ENCODE peak calls at places on chromosomes 12 and 14, in seven cellular contexts. One of them, this sample, is unnamed.
A peak's percentile ranks its signal among the peaks of the same experiment; 100 is the strongest.

GRCh38 chr12:49784756-49785409 is 43.3 kb downstream of the NCKAP5L start:
- DNase-seq in IMR-90: peak; percentile 67
- DNase-seq in stomach: no peak
- DNase-seq in K562: no peak
- DNase-seq in vagina: no peak
- DNase-seq in heart left ventricle: no peak
- DNase-seq in upper lobe of left lung: no peak
- DNase-seq in this sample: no peak

GRCh38 chr12:11787921-11788849 is 138.7 kb downstream of the ETV6 start:
- DNase-seq in IMR-90: no peak
- DNase-seq in stomach: no peak
- DNase-seq in K562: no peak
- DNase-seq in vagina: no peak
- DNase-seq in heart left ventricle: no peak
- DNase-seq in upper lobe of left lung: no peak
- DNase-seq in this sample: no peak

GRCh38 chr12:15851919-15852318 is 30.3 kb upstream of the STRAP start:
- DNase-seq in IMR-90: no peak
- DNase-seq in stomach: no peak
- DNase-seq in K562: no peak
- DNase-seq in vagina: no peak
- DNase-seq in heart left ventricle: no peak
- DNase-seq in upper lobe of left lung: no peak
- DNase-seq in this sample: no peak

GRCh38 chr14:34424488-34424887 is 37.6 kb downstream of the SPTSSA start:
- DNase-seq in IMR-90: no peak
- DNase-seq in stomach: no peak
- DNase-seq in K562: no peak
- DNase-seq in vagina: no peak
- DNase-seq in heart left ventricle: no peak
- DNase-seq in upper lobe of left lung: no peak
- DNase-seq in this sample: no peak

GRCh38 chr14:63852271-63852816 is 460 bp upstream of the SYNE2 start:
- DNase-seq in IMR-90: peak; percentile 20
- DNase-seq in stomach: no peak
- DNase-seq in K562: no peak
- DNase-seq in vagina: no peak
- DNase-seq in heart left ventricle: no peak
- DNase-seq in upper lobe of left lung: peak; percentile 30
- DNase-seq in this sample: no peak

GRCh38 chr14:95323917-95324316 is 4.2 kb upstream of the CLMN start:
- DNase-seq in IMR-90: no peak
- DNase-seq in stomach: no peak
- DNase-seq in K562: no peak
- DNase-seq in vagina: no peak
- DNase-seq in heart left ventricle: no peak
- DNase-seq in upper lobe of left lung: no peak
- DNase-seq in this sample: no peak

GRCh38 chr14:104602933-104603325 is 1.6 kb downstream of the TMEM179 start:
- DNase-seq in IMR-90: no peak
- DNase-seq in stomach: no peak
- DNase-seq in K562: no peak
- DNase-seq in vagina: no peak
- DNase-seq in heart left ventricle: no peak
- DNase-seq in upper lobe of left lung: no peak
- DNase-seq in this sample: no peak

GRCh38 chr14:29741909-29742401 is 185.7 kb downstream of the PRKD1 start:
- DNase-seq in IMR-90: peak; percentile 57
- DNase-seq in stomach: no peak
- DNase-seq in K562: no peak
- DNase-seq in vagina: no peak
- DNase-seq in heart left ventricle: peak; percentile 30
- DNase-seq in upper lobe of left lung: no peak
- DNase-seq in this sample: peak; percentile 44

GRCh38 chr14:81594012-81594411 is 60.4 kb upstream of the SEL1L start:
- DNase-seq in IMR-90: no peak
- DNase-seq in stomach: no peak
- DNase-seq in K562: no peak
- DNase-seq in vagina: no peak
- DNase-seq in heart left ventricle: peak; percentile 33
- DNase-seq in upper lobe of left lung: no peak
- DNase-seq in this sample: peak; percentile 43

GRCh38 chr12:18281941-18282340 is 20.6 kb downstream of the PIK3C2G start:
- DNase-seq in IMR-90: no peak
- DNase-seq in stomach: no peak
- DNase-seq in K562: no peak
- DNase-seq in vagina: no peak
- DNase-seq in heart left ventricle: no peak
- DNase-seq in upper lobe of left lung: no peak
- DNase-seq in this sample: no peak

GRCh38 chr14:38255673-38256357 is at the start of gene CLEC14A:
- DNase-seq in IMR-90: no peak
- DNase-seq in stomach: no peak
- DNase-seq in K562: no peak
- DNase-seq in vagina: no peak
- DNase-seq in heart left ventricle: peak; percentile 82
- DNase-seq in upper lobe of left lung: no peak
- DNase-seq in this sample: peak; percentile 29

GRCh38 chr14:38257500-38257899 is 1.6 kb upstream of the CLEC14A start:
- DNase-seq in IMR-90: peak; percentile 45
- DNase-seq in stomach: no peak
- DNase-seq in K562: no peak
- DNase-seq in vagina: no peak
- DNase-seq in heart left ventricle: no peak
- DNase-seq in upper lobe of left lung: no peak
- DNase-seq in this sample: no peak

GRCh38 chr14:38254565-38255407 is 1.1 kb downstream of the CLEC14A start:
- DNase-seq in IMR-90: no peak
- DNase-seq in stomach: peak; percentile 41
- DNase-seq in K562: no peak
- DNase-seq in vagina: no peak
- DNase-seq in heart left ventricle: no peak
- DNase-seq in upper lobe of left lung: no peak
- DNase-seq in this sample: no peak

GRCh38 chr14:38256358-38256840 is 506 bp upstream of the CLEC14A start:
- DNase-seq in IMR-90: peak; percentile 54
- DNase-seq in stomach: no peak
- DNase-seq in K562: no peak
- DNase-seq in vagina: no peak
- DNase-seq in heart left ventricle: peak; percentile 77
- DNase-seq in upper lobe of left lung: no peak
- DNase-seq in this sample: peak; percentile 21

DNA sequence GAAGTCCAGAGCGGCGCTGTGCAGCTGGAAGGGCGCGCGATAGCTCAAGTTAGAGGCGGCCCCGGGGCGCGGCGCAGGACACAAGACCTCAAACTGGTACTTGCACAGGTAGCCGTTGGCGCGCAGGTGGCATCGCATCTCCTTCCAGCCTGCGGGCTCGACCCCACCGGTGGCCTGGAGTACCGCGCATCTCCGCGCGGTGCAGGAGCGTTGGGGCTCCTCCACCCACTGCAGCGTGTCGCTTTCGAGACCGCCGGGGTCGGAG is 553 bp downstream of the CLEC14A start:
- DNase-seq in IMR-90: no peak
- DNase-seq in stomach: no peak
- DNase-seq in K562: no peak
- DNase-seq in vagina: no peak
- DNase-seq in heart left ventricle: peak; percentile 28
- DNase-seq in upper lobe of left lung: no peak
- DNase-seq in this sample: no peak
- H3K4me3 ChIP-seq in IMR-90: peak overlapping the region; percentile 31
- H3K4me3 ChIP-seq in stomach: peak overlapping the region; percentile 49
- H3K4me3 ChIP-seq in K562: no peak overlapping the region
- H3K4me3 ChIP-seq in vagina: peak overlapping the region; percentile 39
- H3K4me3 ChIP-seq in heart left ventricle: peak overlapping the region; percentile 74
- H3K4me3 ChIP-seq in upper lobe of left lung: peak overlapping the region; percentile 61
- H3K4me3 ChIP-seq in this sample: peak overlapping the region; percentile 55

GRCh38 chr12:38904932-38905479 is 385 bp downstream of the CPNE8 start:
- DNase-seq in IMR-90: no peak
- DNase-seq in stomach: peak; percentile 64
- DNase-seq in K562: peak; percentile 53
- DNase-seq in vagina: peak; percentile 95
- DNase-seq in heart left ventricle: peak; percentile 94
- DNase-seq in upper lobe of left lung: peak; percentile 93
- DNase-seq in this sample: peak; percentile 69

GRCh38 chr12:38907171-38907923 is 2.0 kb upstream of the CPNE8 start:
- DNase-seq in IMR-90: no peak
- DNase-seq in stomach: no peak
- DNase-seq in K562: no peak
- DNase-seq in vagina: no peak
- DNase-seq in heart left ventricle: no peak
- DNase-seq in upper lobe of left lung: no peak
- DNase-seq in this sample: no peak

GRCh38 chr12:38906482-38907170 is 1.2 kb upstream of the CPNE8 start:
- DNase-seq in IMR-90: no peak
- DNase-seq in stomach: peak; percentile 76
- DNase-seq in K562: peak; percentile 71
- DNase-seq in vagina: peak; percentile 92
- DNase-seq in heart left ventricle: peak; percentile 91
- DNase-seq in upper lobe of left lung: peak; percentile 89
- DNase-seq in this sample: peak; percentile 79

GRCh38 chr12:38903596-38903995 is 1.8 kb downstream of the CPNE8 start:
- DNase-seq in IMR-90: no peak
- DNase-seq in stomach: no peak
- DNase-seq in K562: no peak
- DNase-seq in vagina: no peak
- DNase-seq in heart left ventricle: no peak
- DNase-seq in upper lobe of left lung: no peak
- DNase-seq in this sample: no peak

GRCh38 chr12:38905480-38906351 is at the start of gene CPNE8:
- DNase-seq in IMR-90: no peak
- DNase-seq in stomach: peak; percentile 61
- DNase-seq in K562: peak; percentile 62
- DNase-seq in vagina: no peak
- DNase-seq in heart left ventricle: peak; percentile 89
- DNase-seq in upper lobe of left lung: peak; percentile 89
- DNase-seq in this sample: peak; percentile 80
- TF ChIP-seq POLR2A in IMR-90: no peak
- TF ChIP-seq POLR2A in stomach: no peak
- TF ChIP-seq POLR2A in K562: peak; percentile 51
- TF ChIP-seq POLR2A in vagina: no peak
- TF ChIP-seq POLR2A in heart left ventricle: no peak
- TF ChIP-seq POLR2A in upper lobe of left lung: peak; percentile 60
- TF ChIP-seq POLR2A in this sample: peak; percentile 60

GRCh38 chr12:93380480-93381121 is 2.9 kb downstream of the NUDT4 start:
- DNase-seq in IMR-90: peak; percentile 70
- DNase-seq in stomach: no peak
- DNase-seq in K562: no peak
- DNase-seq in vagina: no peak
- DNase-seq in heart left ventricle: no peak
- DNase-seq in upper lobe of left lung: no peak
- DNase-seq in this sample: no peak
- TF ChIP-seq CTCF in IMR-90: peak; percentile 26
- TF ChIP-seq CTCF in stomach: peak; percentile 14
- TF ChIP-seq CTCF in K562: peak; percentile 40
- TF ChIP-seq CTCF in vagina: no peak
- TF ChIP-seq CTCF in heart left ventricle: peak; percentile 18
- TF ChIP-seq CTCF in upper lobe of left lung: no peak
- TF ChIP-seq CTCF in this sample: peak; percentile 22

DNA sequence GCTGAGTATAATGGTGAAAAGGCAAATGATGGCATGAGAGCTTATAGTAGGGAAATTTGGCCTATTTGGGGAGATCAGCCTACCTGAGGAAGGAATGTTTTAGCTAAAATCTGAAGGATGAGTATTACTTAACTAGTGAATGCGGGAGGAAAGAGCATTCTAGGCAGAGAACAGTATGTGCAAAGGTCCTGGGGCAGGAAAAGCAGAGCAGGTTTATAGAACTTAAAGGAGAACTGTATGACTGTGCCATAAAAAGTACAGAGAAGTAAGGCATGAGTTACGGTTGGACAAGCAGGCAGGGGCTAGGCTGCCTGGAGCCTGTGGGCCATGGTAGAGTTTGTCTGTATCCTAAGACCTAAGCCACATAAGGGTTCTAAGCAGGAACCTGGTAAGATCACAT is 21.7 kb upstream of the P2RX4 start:
- DNase-seq in IMR-90: no peak
- DNase-seq in stomach: no peak
- DNase-seq in K562: no peak
- DNase-seq in vagina: no peak
- DNase-seq in heart left ventricle: no peak
- DNase-seq in upper lobe of left lung: no peak
- DNase-seq in this sample: no peak
- H3K4me3 ChIP-seq in IMR-90: no peak overlapping the region
- H3K4me3 ChIP-seq in stomach: no peak overlapping the region
- H3K4me3 ChIP-seq in K562: no peak overlapping the region
- H3K4me3 ChIP-seq in vagina: no peak overlapping the region
- H3K4me3 ChIP-seq in heart left ventricle: no peak overlapping the region
- H3K4me3 ChIP-seq in upper lobe of left lung: no peak overlapping the region
- H3K4me3 ChIP-seq in this sample: no peak overlapping the region

GRCh38 chr12:57522887-57523705 is 472 bp downstream of the MBD6 start:
- DNase-seq in IMR-90: peak; percentile 49
- DNase-seq in stomach: peak; percentile 48
- DNase-seq in K562: no peak
- DNase-seq in vagina: peak; percentile 95
- DNase-seq in heart left ventricle: peak; percentile 78
- DNase-seq in upper lobe of left lung: peak; percentile 73
- DNase-seq in this sample: peak; percentile 43
- TF ChIP-seq POLR2A in IMR-90: no peak
- TF ChIP-seq POLR2A in stomach: no peak
- TF ChIP-seq POLR2A in K562: peak; percentile 47
- TF ChIP-seq POLR2A in vagina: no peak
- TF ChIP-seq POLR2A in heart left ventricle: no peak
- TF ChIP-seq POLR2A in upper lobe of left lung: no peak
- TF ChIP-seq POLR2A in this sample: peak; percentile 28

DNA sequence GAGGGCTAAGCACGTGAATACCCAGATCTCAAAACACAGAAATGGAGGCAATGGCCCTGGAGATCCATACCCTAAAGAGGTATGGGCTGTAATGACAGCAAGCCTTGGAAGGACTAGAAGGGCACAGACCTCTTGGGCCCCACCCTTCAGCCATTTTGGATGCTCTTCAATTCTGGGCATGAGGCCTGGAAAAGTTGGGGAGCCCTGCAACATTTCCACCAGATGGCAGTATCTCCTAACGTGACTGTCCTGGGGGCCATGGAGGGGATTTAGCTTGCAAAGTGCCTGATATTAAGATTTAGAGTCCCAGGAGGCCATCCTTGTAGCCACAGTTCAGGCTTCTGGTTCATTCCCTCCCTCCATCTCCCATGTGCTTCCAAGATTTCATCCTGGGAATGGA is 30.2 kb downstream of the KCNA5 start:
- DNase-seq in IMR-90: peak; percentile 44
- DNase-seq in stomach: no peak
- DNase-seq in K562: peak; percentile 33
- DNase-seq in vagina: no peak
- DNase-seq in heart left ventricle: no peak
- DNase-seq in upper lobe of left lung: no peak
- DNase-seq in this sample: no peak
- TF ChIP-seq CTCF in IMR-90: peak; percentile 58
- TF ChIP-seq CTCF in stomach: no peak
- TF ChIP-seq CTCF in K562: peak; percentile 59
- TF ChIP-seq CTCF in vagina: no peak
- TF ChIP-seq CTCF in heart left ventricle: peak; percentile 11
- TF ChIP-seq CTCF in upper lobe of left lung: no peak
- TF ChIP-seq CTCF in this sample: no peak

GRCh38 chr12:119179335-119180021 is 747 bp downstream of the HSPB8 start:
- DNase-seq in IMR-90: peak; percentile 70
- DNase-seq in stomach: peak; percentile 58
- DNase-seq in K562: no peak
- DNase-seq in vagina: no peak
- DNase-seq in heart left ventricle: peak; percentile 67
- DNase-seq in upper lobe of left lung: peak; percentile 81
- DNase-seq in this sample: no peak
- H3K4me3 ChIP-seq in IMR-90: peak overlapping the region; percentile 39
- H3K4me3 ChIP-seq in stomach: peak overlapping the region; percentile 60
- H3K4me3 ChIP-seq in K562: no peak overlapping the region
- H3K4me3 ChIP-seq in vagina: peak overlapping the region; percentile 65
- H3K4me3 ChIP-seq in heart left ventricle: peak overlapping the region; percentile 53
- H3K4me3 ChIP-seq in upper lobe of left lung: peak overlapping the region; percentile 67
- H3K4me3 ChIP-seq in this sample: peak overlapping the region; percentile 49